ENCODE peak calls at places on chromosomes 3 and 15, in five cellular contexts. One of them, this sample, is unnamed.

GRCh38 chr3:61990618-61991017 is 382.7 kb downstream of the FEZF2 start:
- DNase-seq in A549: no peak
- DNase-seq in K562: no peak
- DNase-seq in HepG2: no peak
- DNase-seq in GM12878: no peak
- DNase-seq in this sample: no peak

GRCh38 chr3:112390783-112391641 is 58.1 kb downstream of the CD200 start:
- DNase-seq in A549: no peak
- DNase-seq in K562: no peak
- DNase-seq in HepG2: no peak
- DNase-seq in GM12878: no peak
- DNase-seq in this sample: no peak

GRCh38 chr3:168117853-168118313 is 22.2 kb upstream of the GOLIM4 start:
- DNase-seq in A549: peak
- DNase-seq in K562: peak
- DNase-seq in HepG2: peak
- DNase-seq in GM12878: no peak
- DNase-seq in this sample: no peak

GRCh38 chr15:44101944-44102343 is 93.1 kb downstream of the FRMD5 start:
- DNase-seq in A549: peak
- DNase-seq in K562: no peak
- DNase-seq in HepG2: peak
- DNase-seq in GM12878: no peak
- DNase-seq in this sample: no peak

GRCh38 chr15:73053398-73053723 is 1.1 kb downstream of the NEO1 start:
- DNase-seq in A549: no peak
- DNase-seq in K562: no peak
- DNase-seq in HepG2: no peak
- DNase-seq in GM12878: no peak
- DNase-seq in this sample: no peak

GRCh38 chr15:58569455-58569854 is 137.7 kb downstream of the LIPC start:
- DNase-seq in A549: no peak
- DNase-seq in K562: no peak
- DNase-seq in HepG2: no peak
- DNase-seq in GM12878: no peak
- DNase-seq in this sample: no peak

GRCh38 chr3:78645628-78646310 is 1122.0 kb downstream of the ROBO1 start:
- DNase-seq in A549: peak
- DNase-seq in K562: peak
- DNase-seq in HepG2: peak
- DNase-seq in GM12878: peak
- DNase-seq in this sample: no peak

GRCh38 chr3:169082634-169083033 is 580.9 kb downstream of the MECOM start:
- DNase-seq in A549: no peak
- DNase-seq in K562: no peak
- DNase-seq in HepG2: no peak
- DNase-seq in GM12878: no peak
- DNase-seq in this sample: no peak

GRCh38 chr3:172607305-172608121 is 84.3 kb upstream of the TNFSF10 start:
- DNase-seq in A549: no peak
- DNase-seq in K562: no peak
- DNase-seq in HepG2: no peak
- DNase-seq in GM12878: no peak
- DNase-seq in this sample: no peak

GRCh38 chr15:56821721-56822425 is 88.6 kb upstream of the ZNF280D start:
- DNase-seq in A549: peak
- DNase-seq in K562: peak
- DNase-seq in HepG2: peak
- DNase-seq in GM12878: no peak
- DNase-seq in this sample: peak

GRCh38 chr15:66738595-66738994 is 36.6 kb downstream of the SMAD6 start:
- DNase-seq in A549: no peak
- DNase-seq in K562: no peak
- DNase-seq in HepG2: no peak
- DNase-seq in GM12878: no peak
- DNase-seq in this sample: no peak

GRCh38 chr3:170802164-170803151 is 67.5 kb downstream of the RPL22L1 start:
- DNase-seq in A549: no peak
- DNase-seq in K562: no peak
- DNase-seq in HepG2: no peak
- DNase-seq in GM12878: no peak
- DNase-seq in this sample: no peak

GRCh38 chr15:89664951-89665350 is 9.7 kb upstream of the KIF7 start:
- DNase-seq in A549: no peak
- DNase-seq in K562: no peak
- DNase-seq in HepG2: no peak
- DNase-seq in GM12878: no peak
- DNase-seq in this sample: no peak

GRCh38 chr15:76647612-76648011 is 257.5 kb downstream of the SCAPER start:
- DNase-seq in A549: no peak
- DNase-seq in K562: no peak
- DNase-seq in HepG2: peak
- DNase-seq in GM12878: no peak
- DNase-seq in this sample: no peak

GRCh38 chr3:132870596-132870995 is 148.4 kb upstream of the NPHP3 start:
- DNase-seq in A549: no peak
- DNase-seq in K562: no peak
- DNase-seq in HepG2: no peak
- DNase-seq in GM12878: no peak
- DNase-seq in this sample: no peak

GRCh38 chr3:175111036-175111435 is 251.9 kb downstream of the NAALADL2 start:
- DNase-seq in A549: no peak
- DNase-seq in K562: no peak
- DNase-seq in HepG2: no peak
- DNase-seq in GM12878: no peak
- DNase-seq in this sample: no peak

GRCh38 chr3:79488407-79488806 is 279.4 kb downstream of the ROBO1 start:
- DNase-seq in A549: no peak
- DNase-seq in K562: no peak
- DNase-seq in HepG2: no peak
- DNase-seq in GM12878: no peak
- DNase-seq in this sample: no peak

GRCh38 chr15:35630570-35630969 is 84.6 kb upstream of the DPH6 start:
- DNase-seq in A549: no peak
- DNase-seq in K562: no peak
- DNase-seq in HepG2: peak
- DNase-seq in GM12878: no peak
- DNase-seq in this sample: no peak

GRCh38 chr15:88866295-88866881 is 29.0 kb downstream of the HAPLN3 start:
- DNase-seq in A549: no peak
- DNase-seq in K562: no peak
- DNase-seq in HepG2: no peak
- DNase-seq in GM12878: no peak
- DNase-seq in this sample: no peak

GRCh38 chr3:152780553-152780952 is 54.4 kb upstream of the P2RY1 start:
- DNase-seq in A549: no peak
- DNase-seq in K562: no peak
- DNase-seq in HepG2: no peak
- DNase-seq in GM12878: no peak
- DNase-seq in this sample: no peak
- TF ChIP-seq USF2 in A549: no peak
- TF ChIP-seq USF2 in K562: no peak
- TF ChIP-seq USF2 in HepG2: no peak
- TF ChIP-seq USF2 in GM12878: no peak
- TF ChIP-seq USF2 in this sample: no peak

GRCh38 chr3:111335512-111335911 is 206.5 kb upstream of the CD96 start:
- DNase-seq in A549: no peak
- DNase-seq in K562: no peak
- DNase-seq in HepG2: no peak
- DNase-seq in GM12878: no peak
- DNase-seq in this sample: no peak

GRCh38 chr3:111333642-111334041 is 208.4 kb upstream of the CD96 start:
- DNase-seq in A549: no peak
- DNase-seq in K562: no peak
- DNase-seq in HepG2: no peak
- DNase-seq in GM12878: no peak
- DNase-seq in this sample: no peak

GRCh38 chr3:111336511-111336910 is 205.5 kb upstream of the CD96 start:
- DNase-seq in A549: no peak
- DNase-seq in K562: no peak
- DNase-seq in HepG2: no peak
- DNase-seq in GM12878: no peak
- DNase-seq in this sample: no peak

GRCh38 chr3:111338059-111338698 is 203.8 kb upstream of the CD96 start:
- DNase-seq in A549: peak
- DNase-seq in K562: peak
- DNase-seq in HepG2: peak
- DNase-seq in GM12878: no peak
- DNase-seq in this sample: peak

GRCh38 chr3:111339017-111339416 is 203.0 kb upstream of the CD96 start:
- DNase-seq in A549: no peak
- DNase-seq in K562: no peak
- DNase-seq in HepG2: no peak
- DNase-seq in GM12878: no peak
- DNase-seq in this sample: no peak
- TF ChIP-seq ESRRA in A549: no peak
- TF ChIP-seq ESRRA in K562: no peak
- TF ChIP-seq ESRRA in HepG2: no peak
- TF ChIP-seq ESRRA in GM12878: no peak
- TF ChIP-seq ESRRA in this sample: no peak

GRCh38 chr3:186417791-186418190 is 55.8 kb upstream of the DGKG start:
- DNase-seq in A549: peak
- DNase-seq in K562: no peak
- DNase-seq in HepG2: no peak
- DNase-seq in GM12878: no peak
- DNase-seq in this sample: no peak

GRCh38 chr3:186411089-186411488 is 49.1 kb upstream of the DGKG start:
- DNase-seq in A549: no peak
- DNase-seq in K562: no peak
- DNase-seq in HepG2: no peak
- DNase-seq in GM12878: no peak
- DNase-seq in this sample: no peak

GRCh38 chr3:186414735-186415419 is 52.8 kb upstream of the DGKG start:
- DNase-seq in A549: peak
- DNase-seq in K562: no peak
- DNase-seq in HepG2: no peak
- DNase-seq in GM12878: no peak
- DNase-seq in this sample: no peak

GRCh38 chr3:186411994-186412393 is 50.0 kb upstream of the DGKG start:
- DNase-seq in A549: no peak
- DNase-seq in K562: no peak
- DNase-seq in HepG2: no peak
- DNase-seq in GM12878: no peak
- DNase-seq in this sample: no peak

GRCh38 chr3:186413615-186414415 is 51.8 kb upstream of the DGKG start:
- DNase-seq in A549: peak
- DNase-seq in K562: no peak
- DNase-seq in HepG2: no peak
- DNase-seq in GM12878: peak
- DNase-seq in this sample: peak
- TF ChIP-seq USF2 in A549: no peak
- TF ChIP-seq USF2 in K562: no peak
- TF ChIP-seq USF2 in HepG2: no peak
- TF ChIP-seq USF2 in GM12878: no peak
- TF ChIP-seq USF2 in this sample: no peak

GRCh38 chr15:34009656-34010055 is 29.3 kb downstream of the AVEN start:
- DNase-seq in A549: no peak
- DNase-seq in K562: no peak
- DNase-seq in HepG2: no peak
- DNase-seq in GM12878: no peak
- DNase-seq in this sample: no peak
- TF ChIP-seq ESRRA in A549: no peak
- TF ChIP-seq ESRRA in K562: no peak
- TF ChIP-seq ESRRA in HepG2: no peak
- TF ChIP-seq ESRRA in GM12878: no peak
- TF ChIP-seq ESRRA in this sample: no peak

This sample was measured in WTC11.